ENCODE peak calls at places on chromosomes 12 and 14, in four cellular contexts. One of them, this sample, is unnamed.

GRCh38 chr14:64005822-64006221 is 153.0 kb downstream of the SYNE2 start:
- DNase-seq in HL-60: no peak
- DNase-seq in SK-N-SH: no peak
- DNase-seq in HFF-Myc: no peak
- DNase-seq in this sample: no peak

GRCh38 chr14:102775855-102776760 is 1.1 kb upstream of the TRAF3 start:
- DNase-seq in HL-60: no peak
- DNase-seq in SK-N-SH: no peak
- DNase-seq in HFF-Myc: no peak
- DNase-seq in this sample: no peak

GRCh38 chr14:95290769-95291440 is 28.8 kb downstream of the CLMN start:
- DNase-seq in HL-60: no peak
- DNase-seq in SK-N-SH: peak
- DNase-seq in HFF-Myc: no peak
- DNase-seq in this sample: no peak

GRCh38 chr12:2163172-2163927 is 110.6 kb downstream of the CACNA1C start:
- DNase-seq in HL-60: no peak
- DNase-seq in SK-N-SH: no peak
- DNase-seq in HFF-Myc: no peak
- DNase-seq in this sample: no peak

GRCh38 chr12:71193041-71193440 is 35.2 kb upstream of the TSPAN8 start:
- DNase-seq in HL-60: no peak
- DNase-seq in SK-N-SH: no peak
- DNase-seq in HFF-Myc: no peak
- DNase-seq in this sample: no peak

GRCh38 chr12:55822228-55822627 is 4.4 kb downstream of the ORMDL2 start:
- DNase-seq in HL-60: no peak
- DNase-seq in SK-N-SH: no peak
- DNase-seq in HFF-Myc: no peak
- DNase-seq in this sample: no peak

GRCh38 chr12:50200507-50201273 is 33.5 kb upstream of the CERS5 start:
- DNase-seq in HL-60: no peak
- DNase-seq in SK-N-SH: peak
- DNase-seq in HFF-Myc: no peak
- DNase-seq in this sample: no peak

GRCh38 chr14:33548606-33549005 is 402.3 kb downstream of the EGLN3 start:
- DNase-seq in HL-60: no peak
- DNase-seq in SK-N-SH: no peak
- DNase-seq in HFF-Myc: no peak
- DNase-seq in this sample: no peak

GRCh38 chr12:115132906-115133305 is 448.9 kb upstream of the TBX3 start:
- DNase-seq in HL-60: no peak
- DNase-seq in SK-N-SH: no peak
- DNase-seq in HFF-Myc: no peak
- DNase-seq in this sample: no peak

GRCh38 chr12:124660846-124661245 is 93.4 kb upstream of the NCOR2 start:
- DNase-seq in HL-60: no peak
- DNase-seq in SK-N-SH: no peak
- DNase-seq in HFF-Myc: no peak
- DNase-seq in this sample: no peak

GRCh38 chr14:93994919-93995682 is 2.0 kb upstream of the CCDC197 start:
- DNase-seq in HL-60: no peak
- DNase-seq in SK-N-SH: no peak
- DNase-seq in HFF-Myc: no peak
- DNase-seq in this sample: peak

GRCh38 chr12:110042260-110042659 is 6.1 kb downstream of the C12orf76 start:
- DNase-seq in HL-60: no peak
- DNase-seq in SK-N-SH: no peak
- DNase-seq in HFF-Myc: no peak
- DNase-seq in this sample: no peak

GRCh38 chr12:62533755-62534107 is 67.1 kb downstream of the MON2 start:
- DNase-seq in HL-60: no peak
- DNase-seq in SK-N-SH: no peak
- DNase-seq in HFF-Myc: no peak
- DNase-seq in this sample: no peak

GRCh38 chr14:69571879-69572633 is 2.6 kb downstream of the CCDC177 start:
- DNase-seq in HL-60: peak
- DNase-seq in SK-N-SH: peak
- DNase-seq in HFF-Myc: no peak
- DNase-seq in this sample: no peak

GRCh38 chr12:113075137-113075683 is 18.7 kb downstream of the DTX1 start:
- DNase-seq in HL-60: no peak
- DNase-seq in SK-N-SH: no peak
- DNase-seq in HFF-Myc: no peak
- DNase-seq in this sample: no peak

GRCh38 chr12:120944645-120945217 is 33.6 kb upstream of the HNF1A start:
- DNase-seq in HL-60: peak
- DNase-seq in SK-N-SH: peak
- DNase-seq in HFF-Myc: peak
- DNase-seq in this sample: no peak

GRCh38 chr12:110993425-110993824 is 73.0 kb upstream of the MYL2 start:
- DNase-seq in HL-60: no peak
- DNase-seq in SK-N-SH: peak
- DNase-seq in HFF-Myc: no peak
- DNase-seq in this sample: no peak

GRCh38 chr14:68471029-68471963 is 321.6 kb downstream of the ZFP36L1 start:
- DNase-seq in HL-60: no peak
- DNase-seq in SK-N-SH: no peak
- DNase-seq in HFF-Myc: no peak
- DNase-seq in this sample: no peak

GRCh38 chr12:23895792-23896218 is 53.7 kb downstream of the SOX5 start:
- DNase-seq in HL-60: no peak
- DNase-seq in SK-N-SH: no peak
- DNase-seq in HFF-Myc: no peak
- DNase-seq in this sample: no peak

GRCh38 chr12:116853507-116853906 is 27.7 kb downstream of the HRK start:
- DNase-seq in HL-60: no peak
- DNase-seq in SK-N-SH: no peak
- DNase-seq in HFF-Myc: no peak
- DNase-seq in this sample: no peak

GRCh38 chr12:51678086-51678724 is 87.2 kb downstream of the SCN8A start:
- DNase-seq in HL-60: peak
- DNase-seq in SK-N-SH: peak
- DNase-seq in HFF-Myc: no peak
- DNase-seq in this sample: no peak

GRCh38 chr12:29782285-29782820 is 1.4 kb downstream of the TMTC1 start:
- DNase-seq in HL-60: peak
- DNase-seq in SK-N-SH: no peak
- DNase-seq in HFF-Myc: no peak
- DNase-seq in this sample: peak

GRCh38 chr12:98678946-98679610 is 34.0 kb downstream of the APAF1 start:
- DNase-seq in HL-60: no peak
- DNase-seq in SK-N-SH: no peak
- DNase-seq in HFF-Myc: no peak
- DNase-seq in this sample: no peak

GRCh38 chr14:89493877-89494634 is 77.0 kb upstream of the FOXN3 start:
- DNase-seq in HL-60: no peak
- DNase-seq in SK-N-SH: peak
- DNase-seq in HFF-Myc: no peak
- DNase-seq in this sample: peak

GRCh38 chr12:79367016-79367575 is 323.7 kb downstream of the PAWR start:
- DNase-seq in HL-60: no peak
- DNase-seq in SK-N-SH: no peak
- DNase-seq in HFF-Myc: no peak
- DNase-seq in this sample: no peak

GRCh38 chr12:109461049-109461845 is 15.9 kb downstream of the KCTD10 start:
- DNase-seq in HL-60: peak
- DNase-seq in SK-N-SH: no peak
- DNase-seq in HFF-Myc: no peak
- DNase-seq in this sample: no peak

GRCh38 chr12:116583284-116583683 is 24.1 kb downstream of the MAP1LC3B2 start:
- DNase-seq in HL-60: no peak
- DNase-seq in SK-N-SH: no peak
- DNase-seq in HFF-Myc: no peak
- DNase-seq in this sample: no peak

GRCh38 chr12:116818341-116818856 is 62.8 kb downstream of the HRK start:
- DNase-seq in HL-60: peak
- DNase-seq in SK-N-SH: peak
- DNase-seq in HFF-Myc: no peak
- DNase-seq in this sample: no peak

GRCh38 chr14:104117341-104118005 is 20.9 kb upstream of the KIF26A start:
- DNase-seq in HL-60: no peak
- DNase-seq in SK-N-SH: peak
- DNase-seq in HFF-Myc: no peak
- DNase-seq in this sample: no peak

GRCh38 chr14:104115131-104115600 is 23.2 kb upstream of the KIF26A start:
- DNase-seq in HL-60: no peak
- DNase-seq in SK-N-SH: no peak
- DNase-seq in HFF-Myc: no peak
- DNase-seq in this sample: no peak

GRCh38 chr14:104115691-104116543 is 22.5 kb upstream of the KIF26A start:
- DNase-seq in HL-60: no peak
- DNase-seq in SK-N-SH: peak
- DNase-seq in HFF-Myc: no peak
- DNase-seq in this sample: no peak

GRCh38 chr14:104118006-104118844 is 20.2 kb upstream of the KIF26A start:
- DNase-seq in HL-60: no peak
- DNase-seq in SK-N-SH: peak
- DNase-seq in HFF-Myc: no peak
- DNase-seq in this sample: no peak

GRCh38 chr14:104116544-104117340 is 21.6 kb upstream of the KIF26A start:
- DNase-seq in HL-60: no peak
- DNase-seq in SK-N-SH: no peak
- DNase-seq in HFF-Myc: no peak
- DNase-seq in this sample: no peak
- H3K4me3 ChIP-seq in HL-60: no peak
- H3K4me3 ChIP-seq in SK-N-SH: peak
- H3K4me3 ChIP-seq in HFF-Myc: no peak
- H3K4me3 ChIP-seq in this sample: no peak

DNA sequence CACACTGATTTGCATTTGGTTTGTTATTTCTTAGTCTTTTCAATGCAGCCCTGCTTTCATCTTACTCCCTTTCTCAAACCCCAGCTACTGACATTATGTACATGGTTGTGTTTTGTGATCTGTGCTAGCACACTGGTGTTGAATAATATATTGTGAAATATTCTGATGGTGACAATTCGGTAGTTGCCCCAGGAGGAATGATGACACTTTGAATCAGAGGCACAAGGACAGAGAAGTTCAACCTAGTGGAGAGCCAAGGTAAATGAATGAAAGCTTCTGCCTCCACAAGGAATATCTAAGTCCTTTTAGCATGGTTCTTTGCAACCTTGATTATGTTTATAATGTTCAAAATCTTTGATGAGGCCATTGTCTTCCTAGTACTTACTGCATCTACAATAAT is 159.9 kb downstream of the PDE3A start:
- DNase-seq in HL-60: no peak
- DNase-seq in SK-N-SH: no peak
- DNase-seq in HFF-Myc: no peak
- DNase-seq in this sample: no peak
- TF ChIP-seq CTCF in HL-60: no peak
- TF ChIP-seq CTCF in SK-N-SH: no peak
- TF ChIP-seq CTCF in HFF-Myc: no peak
- TF ChIP-seq CTCF in this sample: no peak

GRCh38 chr12:5901416-5901815 is 43.6 kb downstream of the ANO2 start:
- DNase-seq in HL-60: no peak
- DNase-seq in SK-N-SH: no peak
- DNase-seq in HFF-Myc: no peak
- DNase-seq in this sample: no peak
- H3K4me3 ChIP-seq in HL-60: no peak
- H3K4me3 ChIP-seq in SK-N-SH: no peak
- H3K4me3 ChIP-seq in HFF-Myc: no peak
- H3K4me3 ChIP-seq in this sample: no peak

GRCh38 chr14:77141592-77142288 is at the start of gene ZDHHC22:
- DNase-seq in HL-60: no peak
- DNase-seq in SK-N-SH: peak
- DNase-seq in HFF-Myc: no peak
- DNase-seq in this sample: no peak

GRCh38 chr14:77142289-77142814 is 761 bp upstream of the ZDHHC22 start:
- DNase-seq in HL-60: no peak
- DNase-seq in SK-N-SH: no peak
- DNase-seq in HFF-Myc: no peak
- DNase-seq in this sample: no peak

GRCh38 chr14:77140343-77140936 is 1.2 kb downstream of the ZDHHC22 start:
- DNase-seq in HL-60: no peak
- DNase-seq in SK-N-SH: no peak
- DNase-seq in HFF-Myc: no peak
- DNase-seq in this sample: no peak

GRCh38 chr14:77139540-77140342 is 1.9 kb downstream of the ZDHHC22 start:
- DNase-seq in HL-60: peak
- DNase-seq in SK-N-SH: peak
- DNase-seq in HFF-Myc: no peak
- DNase-seq in this sample: no peak

DNA sequence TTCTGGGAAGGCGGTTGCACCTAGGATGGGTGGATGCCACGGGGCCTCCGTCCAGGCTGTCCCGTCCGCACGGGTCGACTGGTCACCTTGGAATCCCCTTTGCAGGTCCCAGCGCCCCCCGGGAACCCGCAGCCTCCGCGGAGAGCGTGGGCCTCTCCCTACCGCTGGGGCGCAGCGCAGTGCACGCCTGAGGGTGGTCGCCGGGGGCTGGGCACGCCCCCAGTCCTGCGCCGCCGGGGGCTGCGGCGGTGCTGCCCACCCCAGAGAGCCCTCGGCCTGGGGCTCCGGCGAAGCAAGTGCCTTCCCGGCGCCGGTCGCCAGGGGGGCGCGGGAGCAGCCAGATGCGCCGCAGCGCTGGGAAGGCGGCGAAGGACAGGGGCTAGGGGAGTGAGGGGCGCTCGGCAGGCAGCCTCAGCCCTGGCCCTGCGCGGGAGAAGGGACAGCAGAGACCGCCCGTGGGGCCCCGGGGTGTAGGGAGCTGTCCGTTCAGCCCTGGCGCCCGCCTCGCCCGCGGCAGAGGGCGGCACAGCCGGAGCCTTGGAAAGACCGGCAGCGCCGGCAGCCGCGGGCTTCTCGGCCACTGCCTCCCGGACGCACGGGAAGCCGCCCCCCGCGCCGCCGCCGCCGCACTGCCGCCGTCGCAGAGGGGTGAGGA is 527 bp downstream of the ZDHHC22 start:
- DNase-seq in HL-60: no peak
- DNase-seq in SK-N-SH: peak
- DNase-seq in HFF-Myc: no peak
- DNase-seq in this sample: no peak
- TF ChIP-seq CTCF in HL-60: no peak
- TF ChIP-seq CTCF in SK-N-SH: peak
- TF ChIP-seq CTCF in HFF-Myc: peak
- TF ChIP-seq CTCF in this sample: peak

DNA sequence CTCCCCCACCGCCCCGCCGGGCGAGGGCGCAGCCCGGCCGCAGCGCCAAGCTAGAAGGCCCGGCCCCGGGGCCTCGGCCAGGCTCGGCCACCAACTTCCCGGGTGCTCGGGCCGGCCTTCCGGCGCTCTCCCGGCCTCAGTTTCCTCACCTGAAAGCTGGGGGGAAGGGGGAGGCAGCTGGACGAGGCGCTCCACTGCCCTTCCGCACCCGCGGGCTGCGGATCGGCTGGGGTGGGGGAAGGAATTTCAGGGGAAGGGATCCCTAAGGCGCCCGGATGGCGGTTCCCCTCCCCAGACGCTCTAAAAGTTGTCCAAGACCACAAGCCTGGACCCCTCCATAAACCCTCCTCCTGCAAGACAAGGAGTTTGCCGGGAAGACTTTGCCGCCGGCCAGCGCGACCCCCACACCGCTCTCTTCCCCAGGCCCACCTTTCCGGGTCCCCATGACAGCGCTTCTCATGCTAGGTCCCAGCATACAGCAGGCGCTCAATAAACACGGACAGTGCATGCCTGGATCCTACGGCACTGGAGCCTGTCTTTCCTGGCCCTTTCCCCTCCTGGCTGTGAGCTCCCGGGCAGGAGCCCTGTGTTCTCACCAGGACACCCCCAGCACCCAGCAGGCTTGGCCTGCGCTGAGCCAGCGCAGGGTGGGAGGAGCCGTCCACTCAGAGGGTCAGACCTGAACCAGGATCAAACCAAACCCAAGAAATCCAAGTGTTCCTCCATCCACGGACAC is 18.1 kb downstream of the BEGAIN start:
- DNase-seq in HL-60: no peak
- DNase-seq in SK-N-SH: peak
- DNase-seq in HFF-Myc: no peak
- DNase-seq in this sample: no peak
- H3K4me3 ChIP-seq in HL-60: no peak
- H3K4me3 ChIP-seq in SK-N-SH: peak
- H3K4me3 ChIP-seq in HFF-Myc: no peak
- H3K4me3 ChIP-seq in this sample: peak

This sample was measured in retinal pigment epithelial cell.